ENCODE peak calls at places on chromosomes 7 and 10, in four cellular contexts. F is mesenchymal stem cell, B is endothelial cell of umbilical vein, E is NT2/D1. J is an unnamed sample. For H3K4me1, the result is how much of the 10 kb centered on the place peaks cover.

GRCh38 chr7:50394315-50394714 is 55.8 kb downstream of the FIGNL1 start:
- DNase-seq in F (no peak), B (no peak), E (no peak), J (no peak)

GRCh38 chr7:29748286-29749099 is 57.8 kb upstream of the WIPF3 start:
- DNase-seq in F (peak), B (peak), E (peak), J (no peak)

GRCh38 chr10:104120061-104120460 is 1.9 kb upstream of the SFR1 start:
- DNase-seq in F (no peak), B (no peak), E (no peak), J (no peak)

GRCh38 chr7:44219371-44220045 is 18.7 kb downstream of the YKT6 start:
- DNase-seq in F (no peak), B (no peak), E (no peak), J (no peak)

GRCh38 chr7:44881066-44881600 is 4.2 kb downstream of the PURB start:
- DNase-seq in F (no peak), B (peak), E (no peak), J (no peak)

GRCh38 chr7:149662591-149663095 is 110.7 kb downstream of the ZNF467 start:
- DNase-seq in F (peak), B (peak), E (peak), J (peak)

GRCh38 chr7:22350466-22351328 is 6.3 kb downstream of the RAPGEF5 start:
- DNase-seq in F (peak), B (peak), E (no peak), J (no peak)

GRCh38 chr10:18438356-18439126 is 212.8 kb downstream of the NSUN6 start:
- DNase-seq in F (no peak), B (no peak), E (no peak), J (no peak)

GRCh38 chr7:143407296-143408246 is 1.1 kb downstream of the EPHA1 start:
- DNase-seq in F (no peak), B (no peak), E (no peak), J (peak)

GRCh38 chr7:134452419-134452827 is 6.5 kb downstream of the AKR1B1 start:
- DNase-seq in F (peak), B (no peak), E (no peak), J (no peak)

GRCh38 chr7:1679326-1679965 is 9.4 kb downstream of the ELFN1 start:
- DNase-seq in F (no peak), B (no peak), E (no peak), J (peak)

GRCh38 chr10:51171946-51172345 is 97.7 kb downstream of the PRKG1 start:
- DNase-seq in F (peak), B (no peak), E (no peak), J (no peak)

GRCh38 chr7:36755484-36755883 is 31.2 kb upstream of the AOAH start:
- DNase-seq in F (no peak), B (no peak), E (no peak), J (no peak)

GRCh38 chr10:54010337-54010736 is 790.7 kb downstream of the PCDH15 start:
- DNase-seq in F (no peak), B (no peak), E (no peak), J (no peak)

GRCh38 chr7:16727736-16728135 is 25.8 kb upstream of the TSPAN13 start:
- DNase-seq in F (no peak), B (no peak), E (no peak), J (no peak)

GRCh38 chr7:31120800-31121513 is 68.8 kb downstream of the ADCYAP1R1 start:
- DNase-seq in F (no peak), B (no peak), E (no peak), J (no peak)

GRCh38 chr7:129557686-129558481 is 53.6 kb upstream of the NRF1 start:
- DNase-seq in F (no peak), B (no peak), E (no peak), J (peak)

GRCh38 chr10:106557053-106557452 is 607.5 kb downstream of the SORCS1 start:
- DNase-seq in F (no peak), B (no peak), E (no peak), J (no peak)

GRCh38 chr7:30780909-30781308 is 9.7 kb downstream of the MINDY4 start:
- DNase-seq in F (no peak), B (no peak), E (no peak), J (peak)

GRCh38 chr7:91396-92158 is 100.8 kb upstream of the FAM20C start:
- DNase-seq in F (no peak), B (no peak), E (no peak), J (peak)

GRCh38 chr10:132404911-132405462 is 8.0 kb downstream of the PWWP2B start:
- DNase-seq in F (no peak), B (no peak), E (no peak), J (peak)
- H3K4me1 ChIP-seq in F (under half), B (under half), E (under half), J (under half)

GRCh38 chr10:71769279-71769823 is 4.0 kb downstream of the VSIR start:
- DNase-seq in F (no peak), B (peak), E (no peak), J (no peak)
- H3K4me3 ChIP-seq in F (peak), B (peak), E (no peak), J (no peak)

GRCh38 chr10:101031796-101032636 is 982 bp downstream of the SFXN3 start:
- DNase-seq in F (peak), B (no peak), E (no peak), J (peak)

GRCh38 chr10:101031128-101031795 is at the start of the genes PDZD7 and SFXN3:
- DNase-seq in F (peak), B (peak), E (no peak), J (peak)

GRCh38 chr10:101030492-101031127 is 319 bp downstream of the PDZD7 start:
- DNase-seq in F (no peak), B (no peak), E (no peak), J (peak)

GRCh38 chr10:101035314-101035713 is 4.3 kb downstream of the SFXN3 start:
- DNase-seq in F (no peak), B (no peak), E (no peak), J (no peak)

DNA sequence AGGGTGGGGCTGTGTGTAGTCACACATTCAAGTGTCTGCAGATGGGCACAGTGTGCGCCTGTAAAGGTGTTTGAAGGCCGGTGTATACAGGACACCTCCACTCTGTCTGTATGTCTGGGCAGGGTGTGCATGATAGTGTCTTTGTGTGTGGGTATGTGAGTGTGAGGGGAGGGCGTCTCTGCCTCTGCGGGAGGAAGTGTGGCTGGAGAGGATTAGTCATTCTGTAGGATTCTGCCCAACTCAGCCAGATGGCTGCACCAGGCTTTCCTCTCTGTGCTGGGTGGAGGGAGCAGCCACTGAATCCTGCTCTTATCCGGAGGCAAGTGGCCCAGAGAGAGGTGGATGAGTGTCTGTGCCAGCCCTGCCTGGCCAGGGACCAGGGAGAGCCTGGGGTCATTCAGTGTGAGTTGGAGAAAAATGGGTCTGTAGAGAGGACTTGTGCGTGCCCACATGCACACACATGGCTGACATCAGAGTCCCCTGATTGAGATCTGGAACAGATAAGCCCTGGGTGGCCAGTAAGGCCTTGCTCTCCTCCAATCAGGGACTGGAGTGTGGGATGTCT is 1.7 kb downstream of the SFXN3 start:
- DNase-seq in F (peak), B (peak), E (no peak), J (no peak)
- H3K9ac ChIP-seq in F (peak), B (peak), E (peak), J (no peak)

DNA sequence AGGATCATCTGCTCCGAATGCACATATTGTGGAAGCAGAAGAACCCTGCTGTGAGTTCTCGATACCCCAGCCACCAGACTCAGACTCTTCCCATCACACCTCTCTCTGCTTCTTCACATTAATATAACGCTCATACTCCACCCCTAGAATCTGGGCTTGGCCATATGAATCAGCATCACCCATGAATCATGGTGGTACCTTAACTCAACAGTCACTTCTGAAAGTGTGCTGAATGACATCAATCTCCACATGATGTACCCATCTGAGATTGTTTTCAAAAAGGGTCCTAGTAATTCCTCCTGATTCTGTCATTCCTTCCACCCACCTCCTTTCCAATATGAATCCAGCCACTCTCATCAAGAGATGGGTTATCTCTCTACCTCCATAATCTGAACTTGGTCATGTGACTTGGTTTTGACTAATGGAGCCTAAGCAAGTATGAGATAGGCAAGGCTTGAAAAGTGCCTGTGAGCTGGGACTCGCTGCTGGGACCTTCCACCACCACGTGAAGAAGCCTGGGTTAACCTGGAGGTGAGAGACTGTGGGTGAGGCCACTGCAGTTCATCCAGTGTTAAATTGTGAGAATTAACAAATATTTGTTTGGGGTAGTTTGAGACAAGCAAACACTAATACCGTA is 15.4 kb downstream of the YWHAG start:
- DNase-seq in F (no peak), B (no peak), E (no peak), J (no peak)
- H3K4me1 ChIP-seq in F (under half), B (under half), E (under half), J (under half)

DNA sequence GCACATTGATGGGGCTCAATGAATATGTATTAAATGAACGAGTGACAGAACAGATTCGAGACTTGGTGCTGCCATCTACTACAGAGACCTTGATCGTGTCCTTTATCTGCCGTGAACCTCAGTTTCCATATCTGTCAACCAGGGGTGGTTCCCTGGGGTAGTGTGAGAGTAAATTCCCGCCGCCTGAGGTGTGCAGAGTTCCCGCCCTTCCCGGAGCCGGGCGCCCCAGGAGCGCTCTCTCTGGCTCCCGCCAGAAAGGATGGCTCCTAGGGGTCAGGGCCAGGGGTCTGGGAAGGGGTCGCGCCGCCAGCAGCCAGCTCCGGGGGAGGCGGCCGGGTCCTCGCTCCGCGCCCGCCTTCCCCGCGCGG is 333 bp upstream of the PLCE1 start:
- DNase-seq in F (no peak), B (no peak), E (no peak), J (peak)
- H3K4me3 ChIP-seq in F (peak), B (no peak), E (peak), J (peak)

GRCh38 chr7:157581740-157582139 is 244.9 kb downstream of the DNAJB6 start:
- DNase-seq in F (no peak), B (no peak), E (no peak), J (no peak)
- H3K9ac ChIP-seq in F (no peak), B (no peak), E (no peak), J (no peak)

GRCh38 chr10:27529010-27529783 is 25.1 kb downstream of the RAB18 start:
- DNase-seq in F (peak), B (no peak), E (no peak), J (no peak)
- H3K4me1 ChIP-seq in F (under half), B (under half), E (under half), J (under half)

J was measured in endodermal cell.